ENCODE peak calls at places on chromosomes 11 and 22, in seven cellular contexts. C, G, I, F, D, W and R are unnamed samples. For H3K9me3, the result is how much of the 10 kb centered on the place peaks cover.

GRCh38 chr11:13249177-13249576 is 28.4 kb upstream of the BMAL1 start:
- DNase-seq in C (no peak), G (no peak), I (no peak), F (no peak), D (no peak), W (no peak), R (no peak)

GRCh38 chr11:23078289-23078971 is 218.2 kb upstream of the CCDC179 start:
- DNase-seq in C (peak), G (no peak), I (no peak), F (no peak), D (no peak), W (no peak), R (no peak)

GRCh38 chr11:76709756-76710155 is 39.2 kb upstream of the LRRC32 start:
- DNase-seq in C (no peak), G (no peak), I (no peak), F (no peak), D (no peak), W (no peak), R (no peak)

GRCh38 chr22:41302016-41302767 is 867 bp downstream of the ZC3H7B start:
- DNase-seq in C (no peak), G (no peak), I (no peak), F (no peak), D (no peak), W (peak), R (peak)

GRCh38 chr11:93340223-93340622 is 9.7 kb downstream of the DEUP1 start:
- DNase-seq in C (no peak), G (no peak), I (no peak), F (no peak), D (no peak), W (no peak), R (no peak)

GRCh38 chr22:28904211-28904808 is 20.9 kb downstream of the ZNRF3 start:
- DNase-seq in C (peak), G (no peak), I (no peak), F (no peak), D (no peak), W (no peak), R (no peak)

GRCh38 chr11:69638941-69639681 is 1.8 kb upstream of the CCND1 start:
- DNase-seq in C (peak), G (no peak), I (peak), F (peak), D (peak), W (peak), R (peak)

GRCh38 chr11:111303476-111303875 is 5.1 kb downstream of the POU2AF3 start:
- DNase-seq in C (no peak), G (no peak), I (no peak), F (peak), D (peak), W (no peak), R (no peak)

GRCh38 chr22:48957987-48958321 is 869.7 kb downstream of the BRD1 start:
- DNase-seq in C (no peak), G (no peak), I (no peak), F (no peak), D (no peak), W (no peak), R (no peak)

GRCh38 chr22:20957691-20958440 is 9.2 kb upstream of the AIFM3 start:
- DNase-seq in C (no peak), G (no peak), I (no peak), F (peak), D (peak), W (no peak), R (no peak)

GRCh38 chr22:31230871-31231621 is 18.9 kb downstream of the LIMK2 start:
- DNase-seq in C (peak), G (peak), I (no peak), F (peak), D (peak), W (peak), R (peak)

GRCh38 chr11:73760066-73760679 is 701 bp downstream of the RAB6A start:
- DNase-seq in C (peak), G (no peak), I (no peak), F (peak), D (peak), W (peak), R (peak)

GRCh38 chr11:71979582-71979981 is 19.1 kb upstream of the IL18BP start:
- DNase-seq in C (no peak), G (no peak), I (no peak), F (no peak), D (no peak), W (no peak), R (no peak)

GRCh38 chr22:20298803-20299735 is 20.8 kb downstream of the DGCR6L start:
- DNase-seq in C (peak), G (peak), I (peak), F (peak), D (peak), W (peak), R (peak)

GRCh38 chr11:69261116-69261515 is 32.8 kb upstream of the MYEOV start:
- DNase-seq in C (no peak), G (no peak), I (no peak), F (no peak), D (no peak), W (no peak), R (no peak)

GRCh38 chr11:76939219-76939631 is 78.5 kb downstream of the ACER3 start:
- DNase-seq in C (peak), G (no peak), I (no peak), F (peak), D (no peak), W (no peak), R (no peak)

GRCh38 chr11:117583063-117583801 is 213.8 kb downstream of the DSCAML1 start:
- DNase-seq in C (no peak), G (no peak), I (no peak), F (no peak), D (no peak), W (no peak), R (peak)

GRCh38 chr11:66124564-66124963 is 54.5 kb downstream of the PACS1 start:
- DNase-seq in C (no peak), G (no peak), I (no peak), F (peak), D (no peak), W (no peak), R (no peak)

GRCh38 chr11:39641749-39642148 is 1817.7 kb downstream of the LRRC4C start:
- DNase-seq in C (no peak), G (no peak), I (no peak), F (no peak), D (no peak), W (no peak), R (no peak)

GRCh38 chr22:29306175-29306829 is at the start of gene GAS2L1:
- DNase-seq in C (peak), G (no peak), I (peak), F (peak), D (peak), W (peak), R (peak)

GRCh38 chr11:8408151-8408930 is 144.7 kb upstream of the LMO1 start:
- DNase-seq in C (no peak), G (no peak), I (no peak), F (no peak), D (no peak), W (no peak), R (no peak)

GRCh38 chr11:118610220-118610772 is 2.9 kb downstream of the PHLDB1 start:
- DNase-seq in C (peak), G (no peak), I (no peak), F (no peak), D (no peak), W (no peak), R (no peak)

GRCh38 chr22:45905924-45906865 is 70.8 kb downstream of the WNT7B start:
- DNase-seq in C (no peak), G (no peak), I (no peak), F (no peak), D (peak), W (no peak), R (no peak)

GRCh38 chr11:123775274-123775673 is 21.0 kb upstream of the OR6X1 start:
- DNase-seq in C (no peak), G (no peak), I (no peak), F (no peak), D (no peak), W (no peak), R (no peak)
- H3K9me3 ChIP-seq in C (under half), G (under half), I (under half), F (under half), D (under half), W (under half), R (under half)

DNA sequence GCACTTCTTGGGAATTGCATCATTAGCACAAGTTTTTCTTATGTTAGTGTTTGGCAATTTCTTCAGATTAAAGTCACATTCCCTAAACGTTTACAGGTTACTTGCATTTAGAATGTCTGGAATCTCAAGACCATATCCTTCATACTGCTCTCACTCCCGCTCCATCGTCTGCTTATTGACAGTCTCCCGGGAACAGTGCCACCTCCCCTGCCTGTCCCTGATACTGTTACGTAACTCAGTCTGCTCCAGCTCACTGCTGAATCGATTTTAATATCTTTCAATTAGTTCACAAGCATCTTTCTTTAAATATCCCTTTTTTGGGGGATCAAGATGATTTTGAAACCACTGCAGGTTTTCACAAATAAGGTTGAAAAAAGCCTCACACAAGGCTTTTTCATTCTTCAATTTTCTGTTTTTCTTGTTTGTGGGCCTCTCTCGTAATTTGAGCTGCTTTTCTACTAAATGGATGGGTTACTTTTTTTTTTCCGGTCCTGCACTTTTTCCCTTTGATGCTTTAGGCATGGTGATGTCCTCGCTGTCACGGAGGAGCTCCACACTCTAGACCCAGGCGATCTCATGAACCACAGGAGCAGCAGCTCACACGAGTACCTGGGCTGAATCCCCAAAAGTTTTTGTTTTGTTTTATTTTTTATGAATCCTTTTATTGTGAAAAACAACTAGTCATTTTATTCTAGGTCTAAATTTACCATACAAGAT is 48.0 kb downstream of the GLYATL2 start:
- DNase-seq in C (no peak), G (no peak), I (no peak), F (no peak), D (peak), W (no peak), R (no peak)
- H3K9me3 ChIP-seq in C (under half), G (under half), I (under half), F (under half), D (under half), W (under half), R (under half)

GRCh38 chr22:36744413-36744765 is 31.5 kb downstream of the IFT27 start:
- DNase-seq in C (no peak), G (no peak), I (no peak), F (no peak), D (no peak), W (no peak), R (no peak)
- H3K9me3 ChIP-seq in C (under half), G (under half), I (under half), F (under half), D (under half), W (under half), R (under half)

DNA sequence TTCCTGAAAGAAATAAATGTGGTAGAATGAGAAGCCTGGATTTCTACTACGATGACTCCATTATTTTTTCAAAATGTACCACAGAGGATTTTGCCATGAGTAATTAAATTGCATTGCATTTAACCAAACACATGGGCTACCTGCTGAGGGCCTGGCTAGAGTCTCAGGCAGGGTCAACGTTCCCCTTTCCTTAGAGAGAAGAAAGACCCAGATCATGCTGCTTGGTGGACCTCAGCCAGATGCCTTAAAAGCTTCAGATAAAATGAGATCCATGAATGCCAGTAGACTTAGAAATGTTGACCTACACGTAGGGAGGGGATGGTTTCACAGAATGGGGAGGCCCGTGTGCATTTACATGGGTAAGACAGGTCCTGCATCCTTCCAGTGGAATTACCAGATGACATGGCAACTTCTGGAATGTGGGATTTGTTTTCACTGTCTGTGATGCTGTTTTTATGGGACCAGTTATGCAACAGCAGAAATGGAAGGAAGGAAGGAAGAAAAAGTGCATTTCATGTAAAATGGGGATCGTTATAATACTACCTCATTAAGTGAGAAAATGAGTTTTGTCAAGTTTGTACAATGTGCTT is 1069.4 kb downstream of the NTM start:
- DNase-seq in C (no peak), G (no peak), I (no peak), F (no peak), D (no peak), W (no peak), R (no peak)
- H3K9me3 ChIP-seq in C (under half), G (under half), I (under half), F (under half), D (under half), W (under half), R (under half)

DNA sequence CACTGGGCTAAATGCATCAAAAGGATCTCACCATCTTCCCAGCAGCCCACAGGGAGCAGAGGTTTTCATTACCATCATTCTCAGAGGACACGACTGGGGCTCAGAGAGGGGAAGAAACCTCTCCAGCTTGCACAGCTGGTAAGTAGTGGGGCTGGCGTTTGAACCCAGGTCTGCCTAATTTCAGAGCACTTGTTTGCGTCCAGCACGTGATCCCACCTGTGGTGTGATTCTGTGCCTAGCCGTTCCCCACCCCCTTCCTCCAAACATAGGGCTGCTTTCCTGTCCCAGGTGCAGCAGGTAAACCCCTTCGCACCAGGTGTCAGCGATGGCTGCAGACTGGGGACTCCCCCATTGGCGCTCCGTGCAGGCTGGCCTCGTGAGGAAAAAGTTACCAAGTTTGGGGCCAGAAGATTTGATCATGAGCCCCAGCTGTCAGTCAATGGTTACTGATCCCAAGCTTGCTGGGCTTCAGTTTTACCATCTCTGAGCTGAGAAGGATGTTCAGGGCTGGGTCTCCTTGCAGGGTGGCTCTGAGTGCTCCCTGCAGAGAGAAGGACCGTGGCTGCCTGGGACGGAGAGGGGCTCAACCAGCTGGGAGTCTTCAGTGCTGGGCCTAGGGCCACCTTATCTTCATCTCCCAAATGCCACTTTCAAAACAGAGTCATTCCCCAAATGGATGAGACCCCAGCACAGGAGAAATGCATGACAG is 445.6 kb downstream of the TBC1D22A start:
- DNase-seq in C (no peak), G (no peak), I (no peak), F (no peak), D (no peak), W (no peak), R (no peak)
- H3K9me3 ChIP-seq in C (under half), G (under half), I (under half), F (under half), D (under half), W (under half), R (under half)

DNA sequence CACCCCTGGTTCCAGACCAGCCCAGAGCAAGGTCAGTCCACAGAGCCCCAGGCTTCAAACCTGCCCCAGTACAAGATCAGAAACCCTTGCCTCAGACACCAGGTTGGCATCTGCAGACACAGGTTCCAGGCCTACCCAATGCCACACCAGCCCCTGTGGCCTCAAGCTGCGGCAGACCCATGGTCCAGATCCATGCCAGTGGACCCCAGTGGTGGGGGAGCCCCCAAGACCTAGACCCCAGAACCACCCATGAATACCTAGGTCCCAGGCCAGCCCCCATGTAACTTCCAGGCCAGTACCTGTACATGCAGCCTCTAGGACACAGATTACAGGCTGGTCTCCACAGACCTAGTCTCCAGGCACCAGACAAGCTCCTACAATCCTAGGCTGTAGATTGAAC is 1019.3 kb downstream of the JRKL start:
- DNase-seq in C (no peak), G (no peak), I (no peak), F (no peak), D (no peak), W (no peak), R (no peak)
- H3K9me3 ChIP-seq in C (under half), G (under half), I (under half), F (under half), D (under half), W (under half), R (under half)

GRCh38 chr22:39680486-39680885 is 109.9 kb downstream of the CACNA1I start:
- DNase-seq in C (no peak), G (no peak), I (no peak), F (no peak), D (no peak), W (no peak), R (no peak)

GRCh38 chr22:39677967-39678366 is 107.4 kb downstream of the CACNA1I start:
- DNase-seq in C (no peak), G (no peak), I (no peak), F (no peak), D (no peak), W (no peak), R (no peak)

GRCh38 chr22:39681038-39681861 is 110.7 kb downstream of the CACNA1I start:
- DNase-seq in C (no peak), G (no peak), I (no peak), F (no peak), D (no peak), W (no peak), R (no peak)

GRCh38 chr22:39678862-39679490 is 108.4 kb downstream of the CACNA1I start:
- DNase-seq in C (no peak), G (no peak), I (no peak), F (no peak), D (no peak), W (no peak), R (no peak)

DNA sequence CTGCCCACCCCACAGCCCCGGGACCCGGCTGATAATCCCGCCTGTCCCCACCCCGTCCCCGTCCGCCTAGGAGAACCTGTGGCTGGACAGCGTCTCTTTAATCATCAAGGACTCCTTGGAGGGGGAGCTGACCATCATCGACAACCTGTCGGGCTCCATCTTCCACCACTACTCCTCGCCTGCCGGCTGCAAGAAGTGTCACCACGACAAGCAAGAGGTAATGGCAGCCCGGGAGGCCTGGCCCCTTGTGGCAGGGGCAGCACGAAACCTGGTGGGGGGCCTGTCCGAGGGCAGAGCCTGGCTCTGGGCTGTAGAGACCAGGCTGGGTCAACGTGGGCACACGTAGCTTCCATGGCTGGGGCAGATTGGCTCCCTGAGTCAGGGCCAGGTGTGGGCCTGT is 109.1 kb downstream of the CACNA1I start:
- DNase-seq in C (no peak), G (no peak), I (no peak), F (no peak), D (no peak), W (no peak), R (no peak)
- H3K9me3 ChIP-seq in C (under half), G (under half), I (under half), F (under half), D (under half), W (under half), R (under half)

GRCh38 chr11:134482865-134483264 is 70.8 kb upstream of the B3GAT1 start:
- DNase-seq in C (no peak), G (no peak), I (no peak), F (no peak), D (no peak), W (no peak), R (no peak)

GRCh38 chr11:134485316-134485715 is 73.3 kb upstream of the B3GAT1 start:
- DNase-seq in C (no peak), G (no peak), I (no peak), F (no peak), D (no peak), W (no peak), R (no peak)

GRCh38 chr11:134483857-134484256 is 71.8 kb upstream of the B3GAT1 start:
- DNase-seq in C (no peak), G (no peak), I (no peak), F (no peak), D (no peak), W (no peak), R (no peak)

GRCh38 chr11:134482128-134482527 is 70.1 kb upstream of the B3GAT1 start:
- DNase-seq in C (no peak), G (no peak), I (no peak), F (no peak), D (no peak), W (no peak), R (no peak)

GRCh38 chr11:134483291-134483690 is 71.2 kb upstream of the B3GAT1 start:
- DNase-seq in C (no peak), G (no peak), I (no peak), F (no peak), D (no peak), W (peak), R (no peak)
- H3K9me3 ChIP-seq in C (under half), G (under half), I (under half), F (under half), D (under half), W (under half), R (under half)

DNA sequence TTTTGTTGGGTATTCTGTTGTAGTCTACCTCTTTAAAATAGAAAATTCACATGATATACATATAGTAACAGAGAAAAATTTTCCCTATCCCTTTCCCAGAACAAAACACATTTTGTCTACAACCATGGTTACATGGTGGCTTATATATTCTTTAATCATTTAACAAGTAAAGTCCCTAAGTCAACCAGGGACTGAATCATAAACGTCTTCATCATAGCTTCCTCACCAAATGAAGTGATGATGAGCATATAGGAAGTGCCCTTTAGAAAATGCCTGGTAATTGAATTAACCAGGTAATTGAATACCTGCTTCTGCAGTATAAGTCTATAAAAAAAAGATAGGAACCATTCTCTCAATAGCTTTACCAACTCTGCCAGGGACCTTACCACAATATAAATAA is 101.2 kb downstream of the APOL5 start:
- DNase-seq in C (no peak), G (no peak), I (no peak), F (no peak), D (no peak), W (no peak), R (no peak)
- H3K9me3 ChIP-seq in C (under half), G (under half), I (under half), F (under half), D (under half), W (under half), R (under half)

GRCh38 chr11:37364246-37364839 is 766.3 kb upstream of the RAG2 start:
- DNase-seq in C (no peak), G (no peak), I (no peak), F (no peak), D (no peak), W (no peak), R (no peak)
- H3K9me3 ChIP-seq in C (under half), G (under half), I (under half), F (under half), D (under half), W (under half), R (under half)